ENCODE peak calls at places on chromosomes 6 and 20, in seven cellular contexts. One of them, this sample, is unnamed.

GRCh38 chr6:46637145-46637544 is 15.5 kb downstream of the CYP39A1 start:
- DNase-seq in progenitor cell of endocrine pancreas: no peak
- DNase-seq in mesothelial cell of epicardium: no peak
- DNase-seq in CD8-positive, alpha-beta memory T cell: no peak
- DNase-seq in HCT116: no peak
- DNase-seq in KBM-7: no peak
- DNase-seq in NCI-H2107: no peak
- DNase-seq in this sample: peak; percentile 89

GRCh38 chr6:134035823-134036296 is 16.6 kb downstream of the SLC2A12 start:
- DNase-seq in progenitor cell of endocrine pancreas: no peak
- DNase-seq in mesothelial cell of epicardium: no peak
- DNase-seq in CD8-positive, alpha-beta memory T cell: no peak
- DNase-seq in HCT116: peak; percentile 88
- DNase-seq in KBM-7: no peak
- DNase-seq in NCI-H2107: peak; percentile 73
- DNase-seq in this sample: peak; percentile 40

GRCh38 chr20:63064745-63065711 is 58.3 kb upstream of the BHLHE23 start:
- DNase-seq in progenitor cell of endocrine pancreas: no peak
- DNase-seq in mesothelial cell of epicardium: no peak
- DNase-seq in CD8-positive, alpha-beta memory T cell: no peak
- DNase-seq in HCT116: no peak
- DNase-seq in KBM-7: no peak
- DNase-seq in NCI-H2107: no peak
- DNase-seq in this sample: no peak

GRCh38 chr6:106473807-106474206 is 113.3 kb downstream of the CRYBG1 start:
- DNase-seq in progenitor cell of endocrine pancreas: no peak
- DNase-seq in mesothelial cell of epicardium: no peak
- DNase-seq in CD8-positive, alpha-beta memory T cell: no peak
- DNase-seq in HCT116: no peak
- DNase-seq in KBM-7: no peak
- DNase-seq in NCI-H2107: no peak
- DNase-seq in this sample: peak; percentile 90

GRCh38 chr20:34557936-34558319 is 590 bp upstream of the MAP1LC3A start:
- DNase-seq in progenitor cell of endocrine pancreas: no peak
- DNase-seq in mesothelial cell of epicardium: no peak
- DNase-seq in CD8-positive, alpha-beta memory T cell: no peak
- DNase-seq in HCT116: no peak
- DNase-seq in KBM-7: no peak
- DNase-seq in NCI-H2107: no peak
- DNase-seq in this sample: no peak

GRCh38 chr6:93423542-93423941 is 4.2 kb upstream of the EPHA7 start:
- DNase-seq in progenitor cell of endocrine pancreas: peak; percentile 29
- DNase-seq in mesothelial cell of epicardium: peak; percentile 61
- DNase-seq in CD8-positive, alpha-beta memory T cell: no peak
- DNase-seq in HCT116: peak; percentile 8
- DNase-seq in KBM-7: peak; percentile 60
- DNase-seq in NCI-H2107: no peak
- DNase-seq in this sample: peak; percentile 44

GRCh38 chr20:58717278-58718091 is 24.9 kb downstream of the NPEPL1 start:
- DNase-seq in progenitor cell of endocrine pancreas: no peak
- DNase-seq in mesothelial cell of epicardium: peak; percentile 36
- DNase-seq in CD8-positive, alpha-beta memory T cell: no peak
- DNase-seq in HCT116: no peak
- DNase-seq in KBM-7: no peak
- DNase-seq in NCI-H2107: no peak
- DNase-seq in this sample: no peak

GRCh38 chr6:105985098-105985815 is 100.9 kb upstream of the PRDM1 start:
- DNase-seq in progenitor cell of endocrine pancreas: no peak
- DNase-seq in mesothelial cell of epicardium: no peak
- DNase-seq in CD8-positive, alpha-beta memory T cell: no peak
- DNase-seq in HCT116: no peak
- DNase-seq in KBM-7: peak; percentile 36
- DNase-seq in NCI-H2107: peak; percentile 6
- DNase-seq in this sample: no peak

GRCh38 chr6:21149460-21149859 is 444.1 kb upstream of the SOX4 start:
- DNase-seq in progenitor cell of endocrine pancreas: no peak
- DNase-seq in mesothelial cell of epicardium: no peak
- DNase-seq in CD8-positive, alpha-beta memory T cell: no peak
- DNase-seq in HCT116: no peak
- DNase-seq in KBM-7: no peak
- DNase-seq in NCI-H2107: no peak
- DNase-seq in this sample: peak; percentile 77

GRCh38 chr20:51500311-51500710 is 42.2 kb downstream of the NFATC2 start:
- DNase-seq in progenitor cell of endocrine pancreas: no peak
- DNase-seq in mesothelial cell of epicardium: no peak
- DNase-seq in CD8-positive, alpha-beta memory T cell: peak; percentile 70
- DNase-seq in HCT116: no peak
- DNase-seq in KBM-7: peak; percentile 60
- DNase-seq in NCI-H2107: no peak
- DNase-seq in this sample: no peak

GRCh38 chr20:14566505-14566904 is 229.1 kb upstream of the FLRT3 start:
- DNase-seq in progenitor cell of endocrine pancreas: no peak
- DNase-seq in mesothelial cell of epicardium: no peak
- DNase-seq in CD8-positive, alpha-beta memory T cell: no peak
- DNase-seq in HCT116: no peak
- DNase-seq in KBM-7: no peak
- DNase-seq in NCI-H2107: no peak
- DNase-seq in this sample: peak; percentile 87

GRCh38 chr6:12875061-12875460 is 158.5 kb downstream of the PHACTR1 start:
- DNase-seq in progenitor cell of endocrine pancreas: no peak
- DNase-seq in mesothelial cell of epicardium: no peak
- DNase-seq in CD8-positive, alpha-beta memory T cell: no peak
- DNase-seq in HCT116: no peak
- DNase-seq in KBM-7: no peak
- DNase-seq in NCI-H2107: no peak
- DNase-seq in this sample: peak; percentile 48

GRCh38 chr6:95185874-95186273 is 391.5 kb upstream of the MANEA start:
- DNase-seq in progenitor cell of endocrine pancreas: no peak
- DNase-seq in mesothelial cell of epicardium: no peak
- DNase-seq in CD8-positive, alpha-beta memory T cell: no peak
- DNase-seq in HCT116: no peak
- DNase-seq in KBM-7: no peak
- DNase-seq in NCI-H2107: no peak
- DNase-seq in this sample: no peak

GRCh38 chr6:25660512-25660911 is 8.5 kb downstream of the SCGN start:
- DNase-seq in progenitor cell of endocrine pancreas: no peak
- DNase-seq in mesothelial cell of epicardium: no peak
- DNase-seq in CD8-positive, alpha-beta memory T cell: no peak
- DNase-seq in HCT116: peak; percentile 56
- DNase-seq in KBM-7: no peak
- DNase-seq in NCI-H2107: no peak
- DNase-seq in this sample: peak; percentile 93

GRCh38 chr20:3651204-3651970 is 11.8 kb downstream of the GFRA4 start:
- DNase-seq in progenitor cell of endocrine pancreas: no peak
- DNase-seq in mesothelial cell of epicardium: no peak
- DNase-seq in CD8-positive, alpha-beta memory T cell: no peak
- DNase-seq in HCT116: no peak
- DNase-seq in KBM-7: no peak
- DNase-seq in NCI-H2107: no peak
- DNase-seq in this sample: no peak

GRCh38 chr6:138970856-138971425 is 17.1 kb downstream of the REPS1 start:
- DNase-seq in progenitor cell of endocrine pancreas: no peak
- DNase-seq in mesothelial cell of epicardium: no peak
- DNase-seq in CD8-positive, alpha-beta memory T cell: no peak
- DNase-seq in HCT116: peak; percentile 55
- DNase-seq in KBM-7: no peak
- DNase-seq in NCI-H2107: no peak
- DNase-seq in this sample: peak; percentile 99

GRCh38 chr6:113383701-113384100 is 473.4 kb upstream of the MARCKS start:
- DNase-seq in progenitor cell of endocrine pancreas: no peak
- DNase-seq in mesothelial cell of epicardium: no peak
- DNase-seq in CD8-positive, alpha-beta memory T cell: no peak
- DNase-seq in HCT116: no peak
- DNase-seq in KBM-7: no peak
- DNase-seq in NCI-H2107: no peak
- DNase-seq in this sample: no peak

GRCh38 chr6:2839195-2839981 is 2.3 kb downstream of the SERPINB1 start:
- DNase-seq in progenitor cell of endocrine pancreas: no peak
- DNase-seq in mesothelial cell of epicardium: no peak
- DNase-seq in CD8-positive, alpha-beta memory T cell: no peak
- DNase-seq in HCT116: peak; percentile 79
- DNase-seq in KBM-7: no peak
- DNase-seq in NCI-H2107: no peak
- DNase-seq in this sample: peak; percentile 60

GRCh38 chr20:62787329-62787728 is 8.9 kb upstream of the MRGBP start:
- DNase-seq in progenitor cell of endocrine pancreas: no peak
- DNase-seq in mesothelial cell of epicardium: no peak
- DNase-seq in CD8-positive, alpha-beta memory T cell: no peak
- DNase-seq in HCT116: no peak
- DNase-seq in KBM-7: peak; percentile 55
- DNase-seq in NCI-H2107: no peak
- DNase-seq in this sample: no peak

GRCh38 chr20:43318749-43319148 is 129.0 kb upstream of the PTPRT start:
- DNase-seq in progenitor cell of endocrine pancreas: no peak
- DNase-seq in mesothelial cell of epicardium: no peak
- DNase-seq in CD8-positive, alpha-beta memory T cell: no peak
- DNase-seq in HCT116: no peak
- DNase-seq in KBM-7: no peak
- DNase-seq in NCI-H2107: no peak
- DNase-seq in this sample: no peak

GRCh38 chr20:61387204-61387958 is 135.3 kb downstream of the CDH4 start:
- DNase-seq in progenitor cell of endocrine pancreas: no peak
- DNase-seq in mesothelial cell of epicardium: peak; percentile 49
- DNase-seq in CD8-positive, alpha-beta memory T cell: no peak
- DNase-seq in HCT116: no peak
- DNase-seq in KBM-7: no peak
- DNase-seq in NCI-H2107: no peak
- DNase-seq in this sample: peak; percentile 67

GRCh38 chr6:163726037-163726695 is 311.6 kb downstream of the QKI start:
- DNase-seq in progenitor cell of endocrine pancreas: no peak
- DNase-seq in mesothelial cell of epicardium: no peak
- DNase-seq in CD8-positive, alpha-beta memory T cell: no peak
- DNase-seq in HCT116: no peak
- DNase-seq in KBM-7: no peak
- DNase-seq in NCI-H2107: no peak
- DNase-seq in this sample: no peak

GRCh38 chr20:1676650-1677049 is 19.1 kb upstream of the SIRPG start:
- DNase-seq in progenitor cell of endocrine pancreas: no peak
- DNase-seq in mesothelial cell of epicardium: no peak
- DNase-seq in CD8-positive, alpha-beta memory T cell: no peak
- DNase-seq in HCT116: no peak
- DNase-seq in KBM-7: no peak
- DNase-seq in NCI-H2107: no peak
- DNase-seq in this sample: no peak

GRCh38 chr6:43705996-43706395 is 18.4 kb upstream of the MRPS18A start:
- DNase-seq in progenitor cell of endocrine pancreas: no peak
- DNase-seq in mesothelial cell of epicardium: no peak
- DNase-seq in CD8-positive, alpha-beta memory T cell: no peak
- DNase-seq in HCT116: no peak
- DNase-seq in KBM-7: peak; percentile 62
- DNase-seq in NCI-H2107: no peak
- DNase-seq in this sample: peak; percentile 53

GRCh38 chr6:33419580-33420492 is at the start of gene SYNGAP1:
- DNase-seq in progenitor cell of endocrine pancreas: no peak
- DNase-seq in mesothelial cell of epicardium: no peak
- DNase-seq in CD8-positive, alpha-beta memory T cell: no peak
- DNase-seq in HCT116: no peak
- DNase-seq in KBM-7: no peak
- DNase-seq in NCI-H2107: no peak
- DNase-seq in this sample: peak; percentile 49

GRCh38 chr6:3289664-3290055 is 30.9 kb downstream of the PSMG4 start:
- DNase-seq in progenitor cell of endocrine pancreas: no peak
- DNase-seq in mesothelial cell of epicardium: no peak
- DNase-seq in CD8-positive, alpha-beta memory T cell: no peak
- DNase-seq in HCT116: no peak
- DNase-seq in KBM-7: no peak
- DNase-seq in NCI-H2107: no peak
- DNase-seq in this sample: no peak

GRCh38 chr6:55528624-55529023 is 50.4 kb downstream of the HMGCLL1 start:
- DNase-seq in progenitor cell of endocrine pancreas: no peak
- DNase-seq in mesothelial cell of epicardium: no peak
- DNase-seq in CD8-positive, alpha-beta memory T cell: no peak
- DNase-seq in HCT116: peak; percentile 51
- DNase-seq in KBM-7: peak; percentile 32
- DNase-seq in NCI-H2107: no peak
- DNase-seq in this sample: peak; percentile 46

GRCh38 chr20:56430471-56430870 is 18.4 kb downstream of the CASS4 start:
- DNase-seq in progenitor cell of endocrine pancreas: no peak
- DNase-seq in mesothelial cell of epicardium: peak; percentile 19
- DNase-seq in CD8-positive, alpha-beta memory T cell: no peak
- DNase-seq in HCT116: no peak
- DNase-seq in KBM-7: no peak
- DNase-seq in NCI-H2107: no peak
- DNase-seq in this sample: no peak

GRCh38 chr6:37276916-37277509 is 19.1 kb upstream of the TMEM217 start:
- DNase-seq in progenitor cell of endocrine pancreas: no peak
- DNase-seq in mesothelial cell of epicardium: no peak
- DNase-seq in CD8-positive, alpha-beta memory T cell: no peak
- DNase-seq in HCT116: no peak
- DNase-seq in KBM-7: no peak
- DNase-seq in NCI-H2107: no peak
- DNase-seq in this sample: no peak

GRCh38 chr20:48703107-48703506 is 124.7 kb downstream of the PREX1 start:
- DNase-seq in progenitor cell of endocrine pancreas: no peak
- DNase-seq in mesothelial cell of epicardium: no peak
- DNase-seq in CD8-positive, alpha-beta memory T cell: no peak
- DNase-seq in HCT116: no peak
- DNase-seq in KBM-7: no peak
- DNase-seq in NCI-H2107: peak; percentile 23
- DNase-seq in this sample: no peak

GRCh38 chr6:4567141-4567540 is 209.1 kb upstream of the CDYL start:
- DNase-seq in progenitor cell of endocrine pancreas: no peak
- DNase-seq in mesothelial cell of epicardium: no peak
- DNase-seq in CD8-positive, alpha-beta memory T cell: no peak
- DNase-seq in HCT116: no peak
- DNase-seq in KBM-7: no peak
- DNase-seq in NCI-H2107: no peak
- DNase-seq in this sample: peak; percentile 22